ENCODE peak calls at places on chromosomes 16 and 17, in eight cellular contexts. C is hepatocyte; K is DND-41; U is CD8-positive, alpha-beta T cell; S is ovary; B is colonic mucosa; T is pancreas; Q is right atrium auricular region. P is an unnamed sample.
A peak's percentile ranks its signal among the peaks of the same experiment; 100 is the strongest.

GRCh38 chr17:6551909-6552768 is 4.2 kb downstream of the PITPNM3 start:
- DNase-seq in C (peak; percentile 61), K (no peak), U (no peak), S (peak; percentile 69), B (peak; percentile 90), T (peak; percentile 15), Q (no peak), P (no peak)

GRCh38 chr17:65749479-65749878 is 188.0 kb upstream of the AXIN2 start:
- DNase-seq in C (no peak), K (no peak), U (no peak), S (no peak), B (no peak), T (no peak), Q (no peak), P (no peak)

GRCh38 chr16:70703041-70703834 is 17.4 kb upstream of the MTSS2 start:
- DNase-seq in C (peak; percentile 71), K (no peak), U (no peak), S (peak; percentile 67), B (no peak), T (peak; percentile 32), Q (peak; percentile 83), P (peak; percentile 88)

GRCh38 chr16:2702871-2703745 is 16.9 kb downstream of the PRSS27 start:
- DNase-seq in C (no peak), K (no peak), U (no peak), S (no peak), B (no peak), T (no peak), Q (no peak), P (no peak)

GRCh38 chr17:68820825-68821481 is 134.2 kb downstream of the ABCA8 start:
- DNase-seq in C (peak; percentile 51), K (no peak), U (no peak), S (no peak), B (no peak), T (no peak), Q (no peak), P (no peak)

GRCh38 chr16:57196753-57197152 is 10.6 kb downstream of the RSPRY1 start:
- DNase-seq in C (no peak), K (no peak), U (no peak), S (no peak), B (no peak), T (no peak), Q (no peak), P (no peak)

GRCh38 chr16:30000768-30001631 is 5.0 kb downstream of the INO80E start:
- DNase-seq in C (no peak), K (no peak), U (no peak), S (no peak), B (no peak), T (no peak), Q (no peak), P (no peak)

GRCh38 chr17:13952252-13952721 is 117.0 kb upstream of the COX10 start:
- DNase-seq in C (no peak), K (no peak), U (no peak), S (no peak), B (no peak), T (no peak), Q (no peak), P (no peak)

GRCh38 chr17:31582151-31582907 is 190.9 kb downstream of the RAB11FIP4 start:
- DNase-seq in C (no peak), K (no peak), U (no peak), S (no peak), B (peak; percentile 20), T (no peak), Q (peak; percentile 79), P (no peak)

GRCh38 chr16:81634380-81635121 is 144.5 kb upstream of the PLCG2 start:
- DNase-seq in C (no peak), K (no peak), U (no peak), S (no peak), B (no peak), T (no peak), Q (no peak), P (peak; percentile 60)

DNA sequence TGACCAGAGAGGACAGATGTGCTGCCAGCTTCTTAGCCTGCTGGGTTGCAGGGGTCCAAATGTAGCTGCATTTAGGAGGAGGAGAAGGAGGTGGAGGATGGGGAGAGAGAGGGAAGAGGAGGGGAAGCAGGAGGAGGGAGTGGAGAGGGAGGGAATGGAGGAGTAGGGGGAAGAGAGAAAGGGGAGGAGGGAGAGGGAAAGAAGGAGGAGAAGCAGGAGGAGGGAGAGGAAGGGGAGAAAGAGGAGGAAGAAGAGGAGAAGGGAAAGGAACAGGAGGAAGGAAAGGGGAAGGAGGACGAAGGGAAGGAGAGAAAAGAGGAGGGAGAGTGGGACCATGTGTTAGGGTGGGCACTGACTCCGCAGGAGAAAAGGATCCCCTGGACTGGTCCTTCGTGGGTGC is 108.5 kb downstream of the ABCC12 start:
- DNase-seq in C (no peak), K (no peak), U (no peak), S (no peak), B (no peak), T (no peak), Q (no peak), P (no peak)
- H3K4me1 ChIP-seq in C (no peaks in the 10 kb centered on the region), K (no peaks in the 10 kb centered on the region), U (no peaks in the 10 kb centered on the region), S (no peaks in the 10 kb centered on the region), B (no peaks in the 10 kb centered on the region), T (no peaks in the 10 kb centered on the region), Q (no peaks in the 10 kb centered on the region), P (no peaks in the 10 kb centered on the region)

DNA sequence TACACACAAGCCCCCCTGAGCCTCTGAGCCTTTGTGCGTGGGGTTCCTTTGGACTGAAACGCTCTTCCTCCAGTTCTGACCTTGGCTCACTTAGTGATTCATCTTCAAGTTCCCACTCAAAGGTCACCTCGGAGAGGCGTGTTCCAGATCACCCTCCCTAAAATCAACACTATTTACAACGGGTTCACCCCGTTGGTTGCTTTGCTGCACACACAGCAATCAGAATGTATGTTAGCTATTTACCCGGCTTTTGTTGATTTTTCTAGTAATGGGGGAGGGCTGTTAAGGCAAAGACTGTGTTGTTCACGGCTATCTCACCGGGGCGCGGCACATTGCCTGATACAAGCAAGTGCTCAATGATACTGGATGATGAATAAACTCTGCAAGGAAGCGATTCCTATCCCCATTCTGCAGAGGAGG is 977 bp downstream of the NAGPA start:
- DNase-seq in C (peak; percentile 51), K (no peak), U (no peak), S (no peak), B (peak; percentile 33), T (no peak), Q (no peak), P (no peak)
- H3K4me3 ChIP-seq in C (peak overlapping the region; percentile 94), K (no peak overlapping the region), U (peak overlapping the region; percentile 91), S (peak overlapping the region; percentile 90), B (peak overlapping the region; percentile 100), T (peak overlapping the region; percentile 74), Q (peak overlapping the region; percentile 85), P (peak overlapping the region; percentile 80)

DNA sequence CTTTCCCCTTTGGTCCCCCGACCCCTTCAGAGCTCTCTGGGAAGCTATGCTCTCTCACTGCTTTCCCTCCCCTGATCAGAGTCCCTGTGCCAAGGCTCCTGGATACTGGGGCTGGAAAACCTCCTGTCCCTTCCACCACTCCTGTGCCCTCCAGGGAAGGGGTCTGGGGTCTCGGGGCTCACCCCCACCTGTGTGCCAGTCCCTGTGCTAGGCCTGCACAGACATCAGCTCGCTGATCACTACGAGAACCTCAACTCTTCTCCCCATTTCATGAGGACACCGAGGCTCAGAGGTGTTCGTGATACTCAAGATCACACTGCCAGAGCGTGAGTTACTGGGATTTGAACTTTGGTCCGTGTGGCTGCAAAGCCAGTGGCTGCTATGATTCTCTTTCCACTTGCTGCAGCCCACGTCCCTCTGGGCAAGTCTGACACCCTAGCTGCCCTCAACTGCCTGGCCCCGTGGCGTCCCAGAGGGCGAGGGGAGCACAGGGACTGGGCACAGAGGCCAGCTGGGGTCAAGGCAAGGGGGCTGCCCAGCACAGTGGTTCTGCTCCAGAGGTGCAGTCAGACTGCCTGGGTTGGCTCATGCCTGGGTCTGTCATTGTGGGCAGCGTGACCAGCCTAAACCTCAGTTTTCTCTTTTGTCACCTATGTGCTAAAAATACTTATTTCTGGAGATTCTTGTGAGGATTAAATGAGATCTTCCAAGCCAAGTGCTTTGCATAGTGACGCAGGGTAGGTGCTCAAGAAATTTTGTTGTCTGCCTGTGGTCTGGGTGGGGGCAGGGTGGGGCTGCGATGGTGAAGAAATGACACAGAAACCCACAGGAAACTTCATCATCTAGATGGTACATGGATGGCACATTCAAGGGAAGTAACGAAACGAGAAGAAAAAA is 43.9 kb upstream of the TOB1 start:
- DNase-seq in C (no peak), K (peak; percentile 59), U (peak; percentile 71), S (no peak), B (no peak), T (no peak), Q (no peak), P (no peak)
- H3K4me1 ChIP-seq in C (peaks cover 37% of the 10 kb centered on the region), K (peaks cover 11% of the 10 kb centered on the region), U (peaks cover 74% of the 10 kb centered on the region), S (peaks cover 5% of the 10 kb centered on the region), B (peaks cover 18% of the 10 kb centered on the region), T (peaks cover 71% of the 10 kb centered on the region), Q (no peaks in the 10 kb centered on the region), P (peaks cover 18% of the 10 kb centered on the region)

DNA sequence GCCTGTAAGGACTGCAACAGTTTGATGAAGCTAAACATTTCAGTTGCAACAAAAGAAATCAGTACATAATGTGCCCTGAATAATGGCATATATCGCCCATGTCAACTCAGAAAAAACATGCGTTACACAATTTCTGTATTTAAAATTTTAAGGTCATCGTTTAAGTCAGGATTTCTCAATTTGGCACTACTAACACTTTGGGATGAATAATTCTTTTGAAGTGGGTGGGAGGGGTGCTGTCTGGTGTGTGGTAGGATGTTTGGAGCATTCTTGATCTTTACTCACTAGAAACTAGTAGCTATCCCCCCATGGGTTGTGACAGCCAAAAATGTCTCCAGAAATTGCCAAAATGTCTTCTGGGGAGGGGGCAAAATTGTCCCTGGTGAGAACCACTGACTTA is 50.7 kb upstream of the CNTNAP4 start:
- DNase-seq in C (no peak), K (no peak), U (no peak), S (no peak), B (no peak), T (no peak), Q (no peak), P (no peak)
- H3K4me3 ChIP-seq in C (no peak overlapping the region), K (no peak overlapping the region), U (no peak overlapping the region), S (no peak overlapping the region), B (no peak overlapping the region), T (no peak overlapping the region), Q (no peak overlapping the region), P (no peak overlapping the region)

DNA sequence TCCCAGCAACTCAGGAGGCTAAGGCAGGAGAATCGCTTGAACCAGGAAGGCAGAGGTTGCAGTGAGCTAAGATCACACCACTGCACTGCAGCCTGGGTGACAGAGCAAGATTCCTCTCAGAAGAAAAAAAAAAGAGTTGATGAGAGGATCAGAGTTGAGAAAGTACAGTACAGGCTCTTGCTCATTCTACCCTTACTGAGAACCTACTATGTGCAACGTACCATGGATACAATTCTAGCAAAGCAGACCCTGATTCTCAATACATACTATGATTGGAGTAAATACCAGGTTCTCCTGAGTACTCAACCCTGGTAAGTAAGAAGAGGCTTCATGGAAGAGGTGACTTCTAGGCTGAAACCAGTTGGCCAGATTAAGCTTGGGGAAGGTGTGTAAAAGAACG is 1.2 kb downstream of the RFFL start:
- DNase-seq in C (no peak), K (no peak), U (no peak), S (no peak), B (no peak), T (no peak), Q (no peak), P (no peak)
- H3K4me1 ChIP-seq in C (peaks cover 14% of the 10 kb centered on the region), K (peaks cover 31% of the 10 kb centered on the region), U (peaks cover 27% of the 10 kb centered on the region), S (no peaks in the 10 kb centered on the region), B (peaks cover 7% of the 10 kb centered on the region), T (peaks cover 14% of the 10 kb centered on the region), Q (no peaks in the 10 kb centered on the region), P (peaks cover 13% of the 10 kb centered on the region)

P was measured in SJCRH30.